ENCODE peak calls at places on chromosomes 3 and 15, in eight cellular contexts. One of them, this sample, is unnamed.

GRCh38 chr3:126353694-126354321 is 3.4 kb downstream of the KLF15 start:
- DNase-seq in GM20000: no peak
- DNase-seq in GM03348: no peak
- DNase-seq in GM23248: no peak
- DNase-seq in activated naive CD4-positive, alpha-beta T cell treated with Interleukin-2 at 50 U/mL for 16 hours: no peak
- DNase-seq in DND-41: no peak
- DNase-seq in adipocyte: no peak
- DNase-seq in ecto neural progenitor cell: no peak
- DNase-seq in this sample: no peak

GRCh38 chr15:34132881-34133280 is 31.0 kb downstream of the PGBD4 start:
- DNase-seq in adipocyte: no peak
- DNase-seq in GM20000: no peak
- DNase-seq in DND-41: no peak
- DNase-seq in GM23248: no peak
- DNase-seq in activated naive CD4-positive, alpha-beta T cell treated with Interleukin-2 at 50 U/mL for 16 hours: no peak
- DNase-seq in GM03348: no peak
- DNase-seq in ecto neural progenitor cell: no peak
- DNase-seq in this sample: no peak

GRCh38 chr3:2921903-2922302 is 188.3 kb downstream of the IL5RA start:
- DNase-seq in adipocyte: no peak
- DNase-seq in activated naive CD4-positive, alpha-beta T cell treated with Interleukin-2 at 50 U/mL for 16 hours: no peak
- DNase-seq in GM20000: peak; percentile 49
- DNase-seq in GM23248: peak; percentile 5
- DNase-seq in DND-41: no peak
- DNase-seq in ecto neural progenitor cell: no peak
- DNase-seq in GM03348: no peak
- DNase-seq in this sample: no peak

GRCh38 chr3:190491533-190492054 is 22.3 kb upstream of the IL1RAP start:
- DNase-seq in GM03348: no peak
- DNase-seq in activated naive CD4-positive, alpha-beta T cell treated with Interleukin-2 at 50 U/mL for 16 hours: peak; percentile 9
- DNase-seq in ecto neural progenitor cell: no peak
- DNase-seq in adipocyte: no peak
- DNase-seq in GM20000: no peak
- DNase-seq in GM23248: no peak
- DNase-seq in DND-41: no peak
- DNase-seq in this sample: no peak

GRCh38 chr3:31295150-31295765 is 237.5 kb upstream of the STT3B start:
- DNase-seq in GM20000: no peak
- DNase-seq in ecto neural progenitor cell: no peak
- DNase-seq in activated naive CD4-positive, alpha-beta T cell treated with Interleukin-2 at 50 U/mL for 16 hours: no peak
- DNase-seq in GM03348: no peak
- DNase-seq in GM23248: no peak
- DNase-seq in adipocyte: no peak
- DNase-seq in DND-41: no peak
- DNase-seq in this sample: no peak

GRCh38 chr15:70140543-70141375 is 43.0 kb upstream of the TLE3 start:
- DNase-seq in activated naive CD4-positive, alpha-beta T cell treated with Interleukin-2 at 50 U/mL for 16 hours: peak; percentile 35
- DNase-seq in ecto neural progenitor cell: no peak
- DNase-seq in adipocyte: no peak
- DNase-seq in DND-41: peak; percentile 51
- DNase-seq in GM03348: peak; percentile 37
- DNase-seq in GM20000: peak; percentile 66
- DNase-seq in GM23248: peak; percentile 24
- DNase-seq in this sample: no peak

GRCh38 chr15:72722071-72722696 is 36.2 kb downstream of the BBS4 start:
- DNase-seq in adipocyte: peak; percentile 79
- DNase-seq in GM23248: peak; percentile 82
- DNase-seq in ecto neural progenitor cell: peak; percentile 63
- DNase-seq in activated naive CD4-positive, alpha-beta T cell treated with Interleukin-2 at 50 U/mL for 16 hours: peak; percentile 68
- DNase-seq in GM20000: peak; percentile 47
- DNase-seq in GM03348: peak; percentile 72
- DNase-seq in DND-41: peak; percentile 66
- DNase-seq in this sample: peak; percentile 45

GRCh38 chr3:156535162-156535627 is 19.7 kb downstream of the SSR3 start:
- DNase-seq in GM20000: no peak
- DNase-seq in GM03348: peak; percentile 87
- DNase-seq in ecto neural progenitor cell: no peak
- DNase-seq in adipocyte: peak; percentile 98
- DNase-seq in GM23248: peak; percentile 99
- DNase-seq in DND-41: no peak
- DNase-seq in activated naive CD4-positive, alpha-beta T cell treated with Interleukin-2 at 50 U/mL for 16 hours: no peak
- DNase-seq in this sample: peak; percentile 84

GRCh38 chr3:59535791-59536221 is 486.0 kb upstream of the CFAP20DC start:
- DNase-seq in GM03348: peak; percentile 34
- DNase-seq in GM23248: peak; percentile 80
- DNase-seq in adipocyte: peak; percentile 54
- DNase-seq in activated naive CD4-positive, alpha-beta T cell treated with Interleukin-2 at 50 U/mL for 16 hours: no peak
- DNase-seq in GM20000: no peak
- DNase-seq in DND-41: no peak
- DNase-seq in ecto neural progenitor cell: no peak
- DNase-seq in this sample: peak; percentile 12

GRCh38 chr3:170044795-170045244 is 7.0 kb downstream of the GPR160 start:
- DNase-seq in GM23248: no peak
- DNase-seq in ecto neural progenitor cell: no peak
- DNase-seq in GM20000: peak; percentile 60
- DNase-seq in DND-41: no peak
- DNase-seq in adipocyte: no peak
- DNase-seq in GM03348: no peak
- DNase-seq in activated naive CD4-positive, alpha-beta T cell treated with Interleukin-2 at 50 U/mL for 16 hours: no peak
- DNase-seq in this sample: no peak

GRCh38 chr3:174035317-174035886 is 637.9 kb downstream of the NLGN1 start:
- DNase-seq in activated naive CD4-positive, alpha-beta T cell treated with Interleukin-2 at 50 U/mL for 16 hours: no peak
- DNase-seq in ecto neural progenitor cell: no peak
- DNase-seq in adipocyte: no peak
- DNase-seq in DND-41: no peak
- DNase-seq in GM03348: no peak
- DNase-seq in GM23248: peak; percentile 3
- DNase-seq in GM20000: no peak
- DNase-seq in this sample: no peak

GRCh38 chr3:77655421-77655820 is 615.5 kb downstream of the ROBO2 start:
- DNase-seq in adipocyte: no peak
- DNase-seq in GM03348: no peak
- DNase-seq in activated naive CD4-positive, alpha-beta T cell treated with Interleukin-2 at 50 U/mL for 16 hours: no peak
- DNase-seq in GM20000: no peak
- DNase-seq in DND-41: no peak
- DNase-seq in GM23248: no peak
- DNase-seq in ecto neural progenitor cell: no peak
- DNase-seq in this sample: no peak

GRCh38 chr3:134315286-134316106 is 58.8 kb downstream of the AMOTL2 start:
- DNase-seq in GM23248: peak; percentile 93
- DNase-seq in adipocyte: no peak
- DNase-seq in ecto neural progenitor cell: peak; percentile 34
- DNase-seq in GM03348: peak; percentile 75
- DNase-seq in GM20000: no peak
- DNase-seq in activated naive CD4-positive, alpha-beta T cell treated with Interleukin-2 at 50 U/mL for 16 hours: no peak
- DNase-seq in DND-41: no peak
- DNase-seq in this sample: no peak

GRCh38 chr3:95154775-95155174 is 1091.9 kb downstream of the NSUN3 start:
- DNase-seq in ecto neural progenitor cell: no peak
- DNase-seq in GM03348: no peak
- DNase-seq in GM23248: no peak
- DNase-seq in activated naive CD4-positive, alpha-beta T cell treated with Interleukin-2 at 50 U/mL for 16 hours: no peak
- DNase-seq in GM20000: no peak
- DNase-seq in DND-41: no peak
- DNase-seq in adipocyte: peak; percentile 21
- DNase-seq in this sample: no peak

GRCh38 chr3:177596248-177596821 is 399.1 kb upstream of the TBL1XR1 start:
- DNase-seq in GM20000: no peak
- DNase-seq in DND-41: no peak
- DNase-seq in adipocyte: peak; percentile 54
- DNase-seq in activated naive CD4-positive, alpha-beta T cell treated with Interleukin-2 at 50 U/mL for 16 hours: no peak
- DNase-seq in GM23248: peak; percentile 45
- DNase-seq in GM03348: no peak
- DNase-seq in ecto neural progenitor cell: no peak
- DNase-seq in this sample: no peak

GRCh38 chr3:79005084-79005483 is 762.7 kb downstream of the ROBO1 start:
- DNase-seq in ecto neural progenitor cell: no peak
- DNase-seq in GM03348: no peak
- DNase-seq in GM23248: peak; percentile 17
- DNase-seq in DND-41: no peak
- DNase-seq in activated naive CD4-positive, alpha-beta T cell treated with Interleukin-2 at 50 U/mL for 16 hours: no peak
- DNase-seq in GM20000: no peak
- DNase-seq in adipocyte: peak; percentile 27
- DNase-seq in this sample: no peak

GRCh38 chr3:34998905-34999304 is 640.4 kb upstream of the ARPP21 start:
- DNase-seq in GM20000: no peak
- DNase-seq in adipocyte: peak; percentile 63
- DNase-seq in activated naive CD4-positive, alpha-beta T cell treated with Interleukin-2 at 50 U/mL for 16 hours: no peak
- DNase-seq in ecto neural progenitor cell: no peak
- DNase-seq in DND-41: no peak
- DNase-seq in GM03348: no peak
- DNase-seq in GM23248: no peak
- DNase-seq in this sample: no peak

GRCh38 chr3:160163259-160163878 is 61.9 kb upstream of the C3orf80 start:
- DNase-seq in GM03348: peak; percentile 61
- DNase-seq in adipocyte: peak; percentile 75
- DNase-seq in activated naive CD4-positive, alpha-beta T cell treated with Interleukin-2 at 50 U/mL for 16 hours: no peak
- DNase-seq in ecto neural progenitor cell: no peak
- DNase-seq in GM20000: no peak
- DNase-seq in GM23248: peak; percentile 63
- DNase-seq in DND-41: no peak
- DNase-seq in this sample: no peak

GRCh38 chr3:95789111-95789510 is 1025.3 kb upstream of the EPHA6 start:
- DNase-seq in GM23248: no peak
- DNase-seq in GM03348: no peak
- DNase-seq in DND-41: no peak
- DNase-seq in adipocyte: no peak
- DNase-seq in ecto neural progenitor cell: no peak
- DNase-seq in GM20000: no peak
- DNase-seq in activated naive CD4-positive, alpha-beta T cell treated with Interleukin-2 at 50 U/mL for 16 hours: no peak
- DNase-seq in this sample: no peak

GRCh38 chr3:46895761-46896160 is 18.2 kb downstream of the PTH1R start:
- DNase-seq in ecto neural progenitor cell: no peak
- DNase-seq in GM20000: no peak
- DNase-seq in GM23248: no peak
- DNase-seq in DND-41: no peak
- DNase-seq in adipocyte: no peak
- DNase-seq in GM03348: no peak
- DNase-seq in activated naive CD4-positive, alpha-beta T cell treated with Interleukin-2 at 50 U/mL for 16 hours: no peak
- DNase-seq in this sample: no peak

GRCh38 chr3:102016417-102016816 is 167.1 kb downstream of the NFKBIZ start:
- DNase-seq in GM03348: no peak
- DNase-seq in GM20000: no peak
- DNase-seq in GM23248: no peak
- DNase-seq in activated naive CD4-positive, alpha-beta T cell treated with Interleukin-2 at 50 U/mL for 16 hours: no peak
- DNase-seq in DND-41: no peak
- DNase-seq in adipocyte: no peak
- DNase-seq in ecto neural progenitor cell: no peak
- DNase-seq in this sample: no peak

GRCh38 chr3:72891053-72891855 is 3.4 kb downstream of the GXYLT2 start:
- DNase-seq in adipocyte: peak; percentile 98
- DNase-seq in activated naive CD4-positive, alpha-beta T cell treated with Interleukin-2 at 50 U/mL for 16 hours: no peak
- DNase-seq in GM03348: peak; percentile 84
- DNase-seq in GM20000: no peak
- DNase-seq in ecto neural progenitor cell: no peak
- DNase-seq in GM23248: peak; percentile 93
- DNase-seq in DND-41: peak; percentile 70
- DNase-seq in this sample: peak; percentile 99

GRCh38 chr3:171435757-171436156 is 24.4 kb downstream of the TNIK start:
- DNase-seq in GM23248: no peak
- DNase-seq in GM03348: no peak
- DNase-seq in GM20000: no peak
- DNase-seq in adipocyte: no peak
- DNase-seq in activated naive CD4-positive, alpha-beta T cell treated with Interleukin-2 at 50 U/mL for 16 hours: no peak
- DNase-seq in DND-41: no peak
- DNase-seq in ecto neural progenitor cell: no peak
- DNase-seq in this sample: no peak

GRCh38 chr3:123745184-123745855 is 138.8 kb downstream of the MYLK start:
- DNase-seq in ecto neural progenitor cell: no peak
- DNase-seq in GM03348: no peak
- DNase-seq in GM23248: peak; percentile 44
- DNase-seq in adipocyte: peak; percentile 62
- DNase-seq in activated naive CD4-positive, alpha-beta T cell treated with Interleukin-2 at 50 U/mL for 16 hours: no peak
- DNase-seq in GM20000: no peak
- DNase-seq in DND-41: no peak
- DNase-seq in this sample: no peak

GRCh38 chr15:42679285-42680141 is 57.4 kb downstream of the CDAN1 start:
- DNase-seq in GM20000: no peak
- DNase-seq in GM03348: no peak
- DNase-seq in DND-41: no peak
- DNase-seq in adipocyte: no peak
- DNase-seq in ecto neural progenitor cell: no peak
- DNase-seq in GM23248: no peak
- DNase-seq in activated naive CD4-positive, alpha-beta T cell treated with Interleukin-2 at 50 U/mL for 16 hours: no peak
- DNase-seq in this sample: no peak

GRCh38 chr3:172315401-172316091 is 132.7 kb downstream of the GHSR start:
- DNase-seq in adipocyte: peak; percentile 39
- DNase-seq in activated naive CD4-positive, alpha-beta T cell treated with Interleukin-2 at 50 U/mL for 16 hours: no peak
- DNase-seq in GM03348: no peak
- DNase-seq in GM20000: no peak
- DNase-seq in GM23248: peak; percentile 73
- DNase-seq in DND-41: no peak
- DNase-seq in ecto neural progenitor cell: no peak
- DNase-seq in this sample: peak; percentile 50

GRCh38 chr15:72521682-72522081 is 47.6 kb downstream of the ARIH1 start:
- DNase-seq in DND-41: no peak
- DNase-seq in GM23248: no peak
- DNase-seq in GM20000: no peak
- DNase-seq in activated naive CD4-positive, alpha-beta T cell treated with Interleukin-2 at 50 U/mL for 16 hours: no peak
- DNase-seq in ecto neural progenitor cell: no peak
- DNase-seq in GM03348: no peak
- DNase-seq in adipocyte: no peak
- DNase-seq in this sample: peak; percentile 4

GRCh38 chr3:130834476-130834875 is 59.4 kb upstream of the ATP2C1 start:
- DNase-seq in GM20000: no peak
- DNase-seq in GM23248: peak; percentile 60
- DNase-seq in activated naive CD4-positive, alpha-beta T cell treated with Interleukin-2 at 50 U/mL for 16 hours: no peak
- DNase-seq in GM03348: peak; percentile 14
- DNase-seq in ecto neural progenitor cell: no peak
- DNase-seq in DND-41: no peak
- DNase-seq in adipocyte: peak; percentile 25
- DNase-seq in this sample: no peak

GRCh38 chr3:45992820-45993219 is 2.8 kb downstream of the FYCO1 start:
- DNase-seq in GM03348: peak; percentile 80
- DNase-seq in GM20000: no peak
- DNase-seq in adipocyte: peak; percentile 73
- DNase-seq in DND-41: peak; percentile 40
- DNase-seq in activated naive CD4-positive, alpha-beta T cell treated with Interleukin-2 at 50 U/mL for 16 hours: no peak
- DNase-seq in GM23248: peak; percentile 82
- DNase-seq in ecto neural progenitor cell: no peak
- DNase-seq in this sample: peak; percentile 84

GRCh38 chr3:50486219-50486888 is 17.1 kb downstream of the CACNA2D2 start:
- DNase-seq in DND-41: no peak
- DNase-seq in ecto neural progenitor cell: no peak
- DNase-seq in GM23248: peak; percentile 54
- DNase-seq in activated naive CD4-positive, alpha-beta T cell treated with Interleukin-2 at 50 U/mL for 16 hours: no peak
- DNase-seq in GM03348: no peak
- DNase-seq in adipocyte: no peak
- DNase-seq in GM20000: no peak
- DNase-seq in this sample: no peak

GRCh38 chr3:21170964-21171363 is 580.0 kb downstream of the ZNF385D start:
- DNase-seq in DND-41: no peak
- DNase-seq in GM03348: no peak
- DNase-seq in ecto neural progenitor cell: no peak
- DNase-seq in GM23248: peak; percentile 26
- DNase-seq in GM20000: no peak
- DNase-seq in activated naive CD4-positive, alpha-beta T cell treated with Interleukin-2 at 50 U/mL for 16 hours: no peak
- DNase-seq in adipocyte: no peak
- DNase-seq in this sample: no peak

GRCh38 chr3:149388714-149389417 is 11.4 kb upstream of the TM4SF1 start:
- DNase-seq in GM23248: no peak
- DNase-seq in adipocyte: no peak
- DNase-seq in activated naive CD4-positive, alpha-beta T cell treated with Interleukin-2 at 50 U/mL for 16 hours: no peak
- DNase-seq in GM03348: no peak
- DNase-seq in ecto neural progenitor cell: no peak
- DNase-seq in GM20000: no peak
- DNase-seq in DND-41: no peak
- DNase-seq in this sample: no peak

GRCh38 chr15:66908503-66909095 is 156.8 kb upstream of the SMAD3 start:
- DNase-seq in GM23248: peak; percentile 38
- DNase-seq in adipocyte: no peak
- DNase-seq in GM03348: no peak
- DNase-seq in activated naive CD4-positive, alpha-beta T cell treated with Interleukin-2 at 50 U/mL for 16 hours: no peak
- DNase-seq in GM20000: no peak
- DNase-seq in ecto neural progenitor cell: no peak
- DNase-seq in DND-41: no peak
- DNase-seq in this sample: no peak

GRCh38 chr3:179565496-179565895 is 2.8 kb downstream of the ACTL6A start:
- DNase-seq in GM03348: no peak
- DNase-seq in GM23248: no peak
- DNase-seq in ecto neural progenitor cell: no peak
- DNase-seq in activated naive CD4-positive, alpha-beta T cell treated with Interleukin-2 at 50 U/mL for 16 hours: no peak
- DNase-seq in GM20000: peak; percentile 40
- DNase-seq in adipocyte: no peak
- DNase-seq in DND-41: no peak
- DNase-seq in this sample: no peak